ENCODE peak calls at places on chromosomes 12 and 14, in eight cellular contexts. One of them, this sample, is unnamed.

GRCh38 chr12:39990122-39991101 is 115.5 kb downstream of the SLC2A13 start:
- DNase-seq in transverse colon: peak; percentile 66
- DNase-seq in spleen: peak; percentile 78
- DNase-seq in T-cell: peak; percentile 27
- DNase-seq in NCI-H2029: no peak
- DNase-seq in AG20443: peak; percentile 69
- DNase-seq in RCC 7860: no peak
- DNase-seq in A549: peak; percentile 53
- DNase-seq in this sample: peak; percentile 33

GRCh38 chr14:33057585-33057984 is 118.9 kb downstream of the NPAS3 start:
- DNase-seq in transverse colon: no peak
- DNase-seq in spleen: no peak
- DNase-seq in T-cell: no peak
- DNase-seq in NCI-H2029: peak; percentile 51
- DNase-seq in AG20443: no peak
- DNase-seq in RCC 7860: no peak
- DNase-seq in A549: no peak
- DNase-seq in this sample: no peak

GRCh38 chr12:11707535-11707934 is 58.1 kb downstream of the ETV6 start:
- DNase-seq in transverse colon: peak; percentile 72
- DNase-seq in spleen: no peak
- DNase-seq in T-cell: no peak
- DNase-seq in NCI-H2029: peak; percentile 50
- DNase-seq in AG20443: no peak
- DNase-seq in RCC 7860: no peak
- DNase-seq in A549: no peak
- DNase-seq in this sample: no peak

GRCh38 chr12:46160081-46160980 is 108.5 kb downstream of the SLC38A1 start:
- DNase-seq in transverse colon: no peak
- DNase-seq in spleen: no peak
- DNase-seq in T-cell: no peak
- DNase-seq in NCI-H2029: peak; percentile 50
- DNase-seq in AG20443: peak; percentile 86
- DNase-seq in RCC 7860: peak; percentile 74
- DNase-seq in A549: no peak
- DNase-seq in this sample: no peak

GRCh38 chr12:130482448-130482847 is 144.8 kb downstream of the PIWIL1 start:
- DNase-seq in transverse colon: no peak
- DNase-seq in spleen: no peak
- DNase-seq in T-cell: no peak
- DNase-seq in NCI-H2029: no peak
- DNase-seq in AG20443: no peak
- DNase-seq in RCC 7860: no peak
- DNase-seq in A549: peak; percentile 14
- DNase-seq in this sample: no peak

GRCh38 chr14:49774111-49774510 is 6.2 kb downstream of the KLHDC2 start:
- DNase-seq in transverse colon: no peak
- DNase-seq in spleen: no peak
- DNase-seq in T-cell: no peak
- DNase-seq in NCI-H2029: no peak
- DNase-seq in AG20443: no peak
- DNase-seq in RCC 7860: no peak
- DNase-seq in A549: no peak
- DNase-seq in this sample: no peak

GRCh38 chr14:72657214-72657921 is 236.5 kb downstream of the DPF3 start:
- DNase-seq in transverse colon: no peak
- DNase-seq in spleen: no peak
- DNase-seq in T-cell: no peak
- DNase-seq in NCI-H2029: no peak
- DNase-seq in AG20443: no peak
- DNase-seq in RCC 7860: no peak
- DNase-seq in A549: no peak
- DNase-seq in this sample: no peak

GRCh38 chr12:104576980-104577925 is 120.5 kb downstream of the CHST11 start:
- DNase-seq in transverse colon: no peak
- DNase-seq in spleen: no peak
- DNase-seq in T-cell: no peak
- DNase-seq in NCI-H2029: no peak
- DNase-seq in AG20443: peak; percentile 57
- DNase-seq in RCC 7860: peak; percentile 39
- DNase-seq in A549: no peak
- DNase-seq in this sample: no peak

GRCh38 chr12:19186722-19187661 is 57.5 kb downstream of the PLEKHA5 start:
- DNase-seq in transverse colon: no peak
- DNase-seq in spleen: no peak
- DNase-seq in T-cell: no peak
- DNase-seq in NCI-H2029: peak; percentile 18
- DNase-seq in AG20443: peak; percentile 36
- DNase-seq in RCC 7860: peak; percentile 27
- DNase-seq in A549: peak; percentile 59
- DNase-seq in this sample: no peak

GRCh38 chr14:34181308-34181707 is 230.4 kb upstream of the EGLN3 start:
- DNase-seq in transverse colon: no peak
- DNase-seq in spleen: no peak
- DNase-seq in T-cell: no peak
- DNase-seq in NCI-H2029: peak; percentile 100
- DNase-seq in AG20443: no peak
- DNase-seq in RCC 7860: no peak
- DNase-seq in A549: no peak
- DNase-seq in this sample: no peak

GRCh38 chr14:75566321-75566720 is 12.1 kb upstream of the FLVCR2 start:
- DNase-seq in transverse colon: no peak
- DNase-seq in spleen: no peak
- DNase-seq in T-cell: peak; percentile 52
- DNase-seq in NCI-H2029: no peak
- DNase-seq in AG20443: peak; percentile 40
- DNase-seq in RCC 7860: peak; percentile 13
- DNase-seq in A549: no peak
- DNase-seq in this sample: peak; percentile 67

GRCh38 chr12:56941299-56942017 is 7.2 kb upstream of the SDR9C7 start:
- DNase-seq in transverse colon: no peak
- DNase-seq in spleen: no peak
- DNase-seq in T-cell: no peak
- DNase-seq in NCI-H2029: no peak
- DNase-seq in AG20443: peak; percentile 69
- DNase-seq in RCC 7860: peak; percentile 60
- DNase-seq in A549: peak; percentile 75
- DNase-seq in this sample: no peak

This sample was measured in CD4-positive, alpha-beta T cell.